ENCODE peak calls at places on chromosome 16, in seven cellular contexts. S is RWPE1, P is GM23248, K is heart left ventricle, D is colonic mucosa, M is brain microvascular endothelial cell, F is uterus. A is an unnamed sample.

GRCh38 chr16:80788016-80788415 is 16.4 kb downstream of the CDYL2 start:
- DNase-seq in S (no peak), P (peak; percentile 54), K (no peak), D (no peak), M (no peak), F (no peak), A (peak; percentile 63)

GRCh38 chr16:16183562-16183961 is 39.7 kb downstream of the ABCC6 start:
- DNase-seq in S (no peak), P (no peak), K (no peak), D (no peak), M (no peak), F (no peak), A (no peak)

GRCh38 chr16:35352431-35352830 is 1893.0 kb downstream of the TP53TG3F start:
- DNase-seq in S (no peak), P (no peak), K (no peak), D (no peak), M (no peak), F (no peak), A (no peak)

GRCh38 chr16:50809561-50809960 is 67.7 kb downstream of the CYLD start:
- DNase-seq in S (no peak), P (no peak), K (no peak), D (no peak), M (no peak), F (no peak), A (no peak)

GRCh38 chr16:4133897-4134372 is 17.7 kb upstream of the ADCY9 start:
- DNase-seq in S (no peak), P (no peak), K (no peak), D (no peak), M (no peak), F (no peak), A (no peak)

GRCh38 chr16:84175351-84176081 is 11.3 kb downstream of the TAF1C start:
- DNase-seq in S (peak; percentile 81), P (peak; percentile 67), K (no peak), D (peak; percentile 74), M (peak; percentile 47), F (peak; percentile 49), A (peak; percentile 41)

GRCh38 chr16:85750827-85751641 is at the start of gene C16orf74:
- DNase-seq in S (peak; percentile 79), P (peak; percentile 83), K (peak; percentile 30), D (peak; percentile 64), M (no peak), F (peak; percentile 26), A (peak; percentile 17)

GRCh38 chr16:66416981-66417700 is 10.0 kb upstream of the BEAN1 start:
- DNase-seq in S (no peak), P (peak; percentile 85), K (no peak), D (peak; percentile 12), M (no peak), F (no peak), A (no peak)

GRCh38 chr16:67719778-67720144 is 645 bp upstream of the GFOD2 start:
- DNase-seq in S (peak; percentile 31), P (peak; percentile 79), K (peak; percentile 45), D (peak; percentile 52), M (peak; percentile 70), F (no peak), A (peak; percentile 67)

GRCh38 chr16:81036751-81037350 is 1.2 kb downstream of the ATMIN start:
- DNase-seq in S (peak; percentile 9), P (peak; percentile 66), K (peak; percentile 51), D (peak; percentile 19), M (no peak), F (no peak), A (peak; percentile 11)

GRCh38 chr16:66486773-66487579 is 59.9 kb downstream of the BEAN1 start:
- DNase-seq in S (no peak), P (peak; percentile 88), K (no peak), D (no peak), M (peak; percentile 60), F (peak; percentile 20), A (peak; percentile 95)

GRCh38 chr16:57752581-57753447 is 17.2 kb downstream of the KATNB1 start:
- DNase-seq in S (no peak), P (no peak), K (no peak), D (no peak), M (no peak), F (no peak), A (no peak)

GRCh38 chr16:85736924-85737323 is 14.0 kb downstream of the C16orf74 start:
- DNase-seq in S (no peak), P (no peak), K (no peak), D (no peak), M (no peak), F (no peak), A (no peak)

GRCh38 chr16:53775821-53776431 is 72.0 kb downstream of the FTO start:
- DNase-seq in S (peak; percentile 68), P (peak; percentile 94), K (peak; percentile 13), D (peak; percentile 62), M (peak; percentile 86), F (peak; percentile 44), A (peak; percentile 97)

GRCh38 chr16:28110074-28110473 is 46.6 kb upstream of the GSG1L start:
- DNase-seq in S (no peak), P (no peak), K (no peak), D (no peak), M (peak; percentile 12), F (no peak), A (peak; percentile 22)

GRCh38 chr16:60727856-60728255 is 1308.4 kb downstream of the CDH8 start:
- DNase-seq in S (no peak), P (no peak), K (no peak), D (no peak), M (no peak), F (no peak), A (peak; percentile 4)

GRCh38 chr16:79267146-79267545 is 333.4 kb downstream of the MAF start:
- DNase-seq in S (no peak), P (no peak), K (no peak), D (no peak), M (no peak), F (no peak), A (no peak)

GRCh38 chr16:9297437-9298113 is 206.1 kb downstream of the HAPSTR1 start:
- DNase-seq in S (no peak), P (peak; percentile 29), K (peak; percentile 16), D (no peak), M (no peak), F (peak; percentile 25), A (no peak)

GRCh38 chr16:57141822-57142631 is 43.8 kb downstream of the PSME3IP1 start:
- DNase-seq in S (peak; percentile 42), P (no peak), K (no peak), D (no peak), M (no peak), F (no peak), A (peak; percentile 10)

GRCh38 chr16:56625140-56625942 is at the start of gene MT1E:
- DNase-seq in S (peak; percentile 71), P (peak; percentile 97), K (peak; percentile 86), D (peak; percentile 76), M (peak; percentile 70), F (peak; percentile 63), A (peak; percentile 77)

GRCh38 chr16:27600386-27600785 is 50.4 kb downstream of the KATNIP start:
- DNase-seq in S (no peak), P (no peak), K (no peak), D (no peak), M (no peak), F (no peak), A (no peak)

GRCh38 chr16:82735696-82736095 is 108.9 kb downstream of the CDH13 start:
- DNase-seq in S (no peak), P (no peak), K (peak; percentile 28), D (no peak), M (no peak), F (no peak), A (peak; percentile 80)

GRCh38 chr16:57092786-57093301 is 461 bp downstream of the CPNE2 start:
- DNase-seq in S (peak; percentile 36), P (peak; percentile 60), K (peak; percentile 40), D (peak; percentile 62), M (no peak), F (peak; percentile 40), A (no peak)

DNA sequence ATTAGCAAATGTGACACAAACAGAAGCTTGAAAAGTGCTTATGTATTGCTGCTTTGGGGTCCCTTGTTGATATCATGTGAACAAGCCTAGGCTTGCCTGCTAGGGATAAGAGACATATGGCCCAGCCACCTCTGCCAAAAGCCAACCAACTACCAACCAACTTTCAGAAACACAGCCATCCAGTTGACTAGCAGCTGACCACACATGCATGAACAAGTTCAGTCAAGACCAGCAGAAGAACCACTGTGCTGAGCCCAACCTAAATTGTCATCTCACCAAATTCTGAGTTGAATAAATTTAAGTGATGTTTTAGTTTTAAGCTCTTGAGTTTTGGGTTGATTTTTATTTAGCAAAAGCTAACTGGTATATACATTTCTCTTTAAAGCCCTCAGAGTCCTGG is 3.5 kb downstream of the ERN2 start:
- DNase-seq in S (no peak), P (no peak), K (no peak), D (no peak), M (no peak), F (no peak), A (no peak)
- H3K27ac ChIP-seq in S (no peak overlapping the region), P (no peak overlapping the region), K (no peak overlapping the region), D (no peak overlapping the region), M (no peak overlapping the region), F (no peak overlapping the region), A (no peak overlapping the region)

GRCh38 chr16:52526429-52526828 is 20.5 kb downstream of the TOX3 start:
- DNase-seq in S (no peak), P (no peak), K (no peak), D (no peak), M (no peak), F (no peak), A (no peak)

GRCh38 chr16:52528393-52529080 is 18.4 kb downstream of the TOX3 start:
- DNase-seq in S (no peak), P (no peak), K (no peak), D (no peak), M (no peak), F (no peak), A (no peak)

GRCh38 chr16:52521570-52521969 is 25.4 kb downstream of the TOX3 start:
- DNase-seq in S (no peak), P (no peak), K (no peak), D (no peak), M (no peak), F (no peak), A (no peak)

GRCh38 chr16:52529226-52529625 is 17.7 kb downstream of the TOX3 start:
- DNase-seq in S (no peak), P (no peak), K (no peak), D (no peak), M (no peak), F (no peak), A (no peak)

DNA sequence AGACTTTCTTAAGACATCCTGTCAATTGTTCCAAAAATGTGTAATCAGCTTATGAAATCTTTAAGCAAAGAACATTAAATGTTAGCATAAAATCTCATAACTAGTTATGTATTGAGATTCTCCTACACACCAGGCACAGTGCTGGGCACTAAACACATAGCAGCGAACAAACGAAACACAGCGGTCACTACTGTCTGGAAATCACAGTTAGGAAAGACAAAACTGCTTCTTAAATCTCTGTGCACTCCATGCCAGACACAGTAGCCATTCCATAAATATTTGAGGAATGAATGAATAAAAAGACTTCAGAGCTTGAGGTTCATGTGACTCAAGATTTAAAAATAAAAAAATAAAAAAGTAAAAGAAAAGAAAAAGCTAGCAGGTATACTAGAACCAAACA is 20.1 kb downstream of the TOX3 start:
- DNase-seq in S (no peak), P (no peak), K (no peak), D (no peak), M (no peak), F (no peak), A (peak; percentile 3)
- H3K27ac ChIP-seq in S (no peak overlapping the region), P (no peak overlapping the region), K (no peak overlapping the region), D (no peak overlapping the region), M (no peak overlapping the region), F (no peak overlapping the region), A (no peak overlapping the region)

GRCh38 chr16:18796377-18796776 is 5.0 kb downstream of the ARL6IP1 start:
- DNase-seq in S (no peak), P (no peak), K (no peak), D (no peak), M (no peak), F (no peak), A (no peak)
- H3K27ac ChIP-seq in S (no peak overlapping the region), P (no peak overlapping the region), K (no peak overlapping the region), D (no peak overlapping the region), M (no peak overlapping the region), F (no peak overlapping the region), A (no peak overlapping the region)

GRCh38 chr16:88966986-88967799 is 9.8 kb downstream of the CBFA2T3 start:
- DNase-seq in S (no peak), P (no peak), K (no peak), D (no peak), M (no peak), F (no peak), A (no peak)
- H3K27ac ChIP-seq in S (no peak overlapping the region), P (no peak overlapping the region), K (no peak overlapping the region), D (no peak overlapping the region), M (no peak overlapping the region), F (no peak overlapping the region), A (no peak overlapping the region)